ENCODE peak calls at places on chromosomes 1 and 21, in six cellular contexts. D is activated CD4-positive, CD25-positive, alpha-beta regulatory T cell treated with anti-CD3 and anti-CD28 coated beads, Interleukin-2, amount 50 U/mL, for 24 hours; R is aorta; K is GM12878; T is stimulated activated naive CD8-positive, alpha-beta T cell treated with anti-CD3 and anti-CD28 coated beads, Interleukin-15, Interleukin-2, amounts not matched to agents 100 U/mL and 50 U/mL, for 24 hours; H is sciatic nerve. M is an unnamed sample.

GRCh38 chr1:46166521-46167462 is 8.1 kb upstream of the TSPAN1 start:
- ATAC-seq in H (peak), T (peak), K (peak), R (peak), D (peak), M (peak)

GRCh38 chr1:223707270-223708000 is 4.9 kb upstream of the CAPN2 start:
- ATAC-seq in R (peak), H (peak), K (no peak), D (no peak), T (no peak), M (peak)

GRCh38 chr1:243605604-243606003 is 244.4 kb downstream of the AKT3 start:
- ATAC-seq in D (no peak), K (no peak), H (no peak), R (no peak), T (no peak), M (no peak)

GRCh38 chr1:22592919-22593790 is 29.9 kb downstream of the EPHA8 start:
- ATAC-seq in R (peak), T (no peak), H (no peak), D (no peak), K (no peak), M (no peak)

GRCh38 chr1:89695847-89696246 is 62.9 kb downstream of the LRRC8C start:
- ATAC-seq in R (no peak), D (peak), T (no peak), H (no peak), K (no peak), M (no peak)

GRCh38 chr1:173410133-173410793 is 66.9 kb upstream of the PRDX6 start:
- ATAC-seq in H (no peak), T (peak), K (peak), D (peak), R (no peak), M (no peak)

GRCh38 chr1:66135165-66135564 is 342.5 kb downstream of the PDE4B start:
- ATAC-seq in T (no peak), R (no peak), H (no peak), D (no peak), K (no peak), M (no peak)

GRCh38 chr1:170310014-170310405 is 164.3 kb downstream of the NTMT2 start:
- ATAC-seq in T (no peak), K (no peak), H (no peak), R (no peak), D (no peak), M (no peak)

GRCh38 chr1:39646232-39647081 is 7.0 kb upstream of the HEYL start:
- ATAC-seq in R (peak), H (peak), T (no peak), D (no peak), K (peak), M (peak)

GRCh38 chr21:36709030-36709867 is 10.3 kb downstream of the SIM2 start:
- ATAC-seq in R (no peak), D (no peak), T (no peak), K (no peak), H (no peak), M (peak)

GRCh38 chr1:91864017-91864700 is 21.8 kb downstream of the TGFBR3 start:
- ATAC-seq in H (peak), D (no peak), R (no peak), K (peak), T (no peak), M (no peak)

GRCh38 chr1:24015226-24016210 is 35.4 kb upstream of the SRSF10 start:
- ATAC-seq in T (no peak), R (peak), K (no peak), D (no peak), H (peak), M (peak)

GRCh38 chr1:245215071-245215470 is 60.3 kb downstream of the KIF26B start:
- ATAC-seq in K (no peak), R (no peak), D (no peak), H (no peak), T (no peak), M (no peak)

GRCh38 chr1:156070523-156070922 is 9.6 kb downstream of the RAB25 start:
- ATAC-seq in D (no peak), T (no peak), R (no peak), K (no peak), H (no peak), M (no peak)

GRCh38 chr1:204920511-204920910 is 49.8 kb downstream of the NFASC start:
- ATAC-seq in D (no peak), H (no peak), R (no peak), T (no peak), K (no peak), M (no peak)

GRCh38 chr1:100382657-100383056 is 30.4 kb downstream of the CDC14A start:
- ATAC-seq in T (no peak), K (no peak), H (no peak), D (no peak), R (no peak), M (no peak)

GRCh38 chr1:104329278-104329677 is 579.6 kb downstream of the AMY1C start:
- ATAC-seq in K (no peak), T (no peak), R (no peak), D (no peak), H (no peak), M (no peak)

GRCh38 chr1:8463144-8463927 is 145.4 kb downstream of the SLC45A1 start:
- ATAC-seq in T (peak), H (peak), K (no peak), R (no peak), D (no peak), M (peak)

GRCh38 chr1:157431751-157432150 is 120.6 kb downstream of the FCRL5 start:
- ATAC-seq in H (no peak), D (no peak), K (no peak), R (no peak), T (no peak), M (no peak)

GRCh38 chr1:245168090-245168489 is 13.3 kb downstream of the KIF26B start:
- ATAC-seq in K (no peak), R (no peak), H (peak), T (no peak), D (no peak), M (no peak)

GRCh38 chr1:21084111-21084510 is 92.6 kb downstream of the EIF4G3 start:
- ATAC-seq in H (no peak), T (no peak), K (peak), D (no peak), R (no peak), M (no peak)

GRCh38 chr21:44299085-44299457 is 782 bp upstream of the PFKL start:
- ATAC-seq in K (peak), R (no peak), D (no peak), T (no peak), H (no peak), M (no peak)

GRCh38 chr1:113930499-113931161 is 1.5 kb downstream of the HIPK1 start:
- ATAC-seq in R (peak), D (peak), K (peak), T (peak), H (peak), M (no peak)

GRCh38 chr1:6180215-6180577 is at the start of gene CHD5:
- ATAC-seq in D (no peak), R (no peak), T (no peak), K (peak), H (no peak), M (peak)

GRCh38 chr1:112237983-112238515 is 158.0 kb upstream of the CTTNBP2NL start:
- ATAC-seq in T (no peak), K (no peak), D (no peak), R (no peak), H (no peak), M (no peak)

GRCh38 chr1:23496490-23497181 is 12.7 kb upstream of the ASAP3 start:
- ATAC-seq in T (no peak), D (no peak), H (peak), K (peak), R (no peak), M (peak)

GRCh38 chr1:233722212-233722979 is 108.5 kb downstream of the KCNK1 start:
- ATAC-seq in H (no peak), D (no peak), R (no peak), K (no peak), T (no peak), M (no peak)

GRCh38 chr1:209652121-209652742 is at the start of gene LAMB3:
- ATAC-seq in T (no peak), D (no peak), H (no peak), R (no peak), K (peak), M (no peak)

GRCh38 chr1:1163538-1164070 is 10.1 kb upstream of the TTLL10 start:
- ATAC-seq in D (no peak), T (no peak), R (no peak), K (no peak), H (no peak), M (no peak)

GRCh38 chr1:221264848-221265247 is 385.6 kb downstream of the HLX start:
- ATAC-seq in H (peak), T (no peak), K (no peak), R (no peak), D (no peak), M (peak)

GRCh38 chr1:91725961-91726704 is 159.8 kb downstream of the TGFBR3 start:
- ATAC-seq in H (peak), T (no peak), K (no peak), D (no peak), R (peak), M (peak)

GRCh38 chr1:202411421-202411820 is 62.9 kb downstream of the PPP1R12B start:
- ATAC-seq in K (no peak), D (no peak), R (no peak), T (no peak), H (no peak), M (no peak)

GRCh38 chr1:223233410-223234163 is 90.5 kb upstream of the TLR5 start:
- ATAC-seq in K (peak), H (peak), D (peak), T (peak), R (peak), M (peak)

M was measured in gastroesophageal sphincter.